ENCODE peak calls at places on chromosomes 3 and 15, in six cellular contexts. One of them, this sample, is unnamed.

GRCh38 chr3:45234250-45234649 is 8.2 kb upstream of the TMEM158 start:
- DNase-seq in RWPE2: no peak
- DNase-seq in adipocyte: no peak
- DNase-seq in heart right ventricle: no peak
- DNase-seq in SK-N-SH: no peak
- DNase-seq in MM.1S: no peak
- DNase-seq in this sample: no peak

GRCh38 chr3:159766563-159767185 is 222.0 kb upstream of the IL12A start:
- DNase-seq in MM.1S: peak; percentile 26
- DNase-seq in adipocyte: peak; percentile 62
- DNase-seq in heart right ventricle: peak; percentile 24
- DNase-seq in RWPE2: no peak
- DNase-seq in SK-N-SH: peak; percentile 64
- DNase-seq in this sample: no peak

GRCh38 chr3:16183601-16184270 is 9.3 kb downstream of the GALNT15 start:
- DNase-seq in heart right ventricle: no peak
- DNase-seq in MM.1S: no peak
- DNase-seq in adipocyte: peak; percentile 83
- DNase-seq in RWPE2: no peak
- DNase-seq in SK-N-SH: no peak
- DNase-seq in this sample: no peak

GRCh38 chr15:66588537-66588936 is 22.7 kb upstream of the LCTL start:
- DNase-seq in adipocyte: no peak
- DNase-seq in RWPE2: no peak
- DNase-seq in SK-N-SH: no peak
- DNase-seq in MM.1S: no peak
- DNase-seq in heart right ventricle: no peak
- DNase-seq in this sample: no peak

GRCh38 chr15:31434418-31435255 is 108.0 kb downstream of the KLF13 start:
- DNase-seq in adipocyte: peak; percentile 63
- DNase-seq in RWPE2: no peak
- DNase-seq in SK-N-SH: no peak
- DNase-seq in MM.1S: peak; percentile 90
- DNase-seq in heart right ventricle: peak; percentile 49
- DNase-seq in this sample: no peak

GRCh38 chr15:85419200-85419599 is 38.8 kb downstream of the AKAP13 start:
- DNase-seq in adipocyte: no peak
- DNase-seq in heart right ventricle: no peak
- DNase-seq in MM.1S: no peak
- DNase-seq in RWPE2: no peak
- DNase-seq in SK-N-SH: no peak
- DNase-seq in this sample: no peak

GRCh38 chr15:59649603-59650002 is 7.7 kb downstream of the GTF2A2 start:
- DNase-seq in adipocyte: peak; percentile 7
- DNase-seq in SK-N-SH: no peak
- DNase-seq in MM.1S: no peak
- DNase-seq in RWPE2: no peak
- DNase-seq in heart right ventricle: no peak
- DNase-seq in this sample: no peak

GRCh38 chr3:160879859-160880258 is 123.8 kb downstream of the PPM1L start:
- DNase-seq in adipocyte: no peak
- DNase-seq in SK-N-SH: no peak
- DNase-seq in RWPE2: no peak
- DNase-seq in heart right ventricle: no peak
- DNase-seq in MM.1S: no peak
- DNase-seq in this sample: no peak

GRCh38 chr15:68541743-68542142 is 37.0 kb upstream of the CORO2B start:
- DNase-seq in heart right ventricle: no peak
- DNase-seq in SK-N-SH: no peak
- DNase-seq in adipocyte: no peak
- DNase-seq in RWPE2: no peak
- DNase-seq in MM.1S: no peak
- DNase-seq in this sample: no peak

GRCh38 chr15:100186366-100186765 is 155.4 kb downstream of the ADAMTS17 start:
- DNase-seq in SK-N-SH: no peak
- DNase-seq in MM.1S: no peak
- DNase-seq in heart right ventricle: no peak
- DNase-seq in RWPE2: no peak
- DNase-seq in adipocyte: no peak
- DNase-seq in this sample: no peak

GRCh38 chr3:137692803-137693431 is 71.2 kb upstream of the SOX14 start:
- DNase-seq in heart right ventricle: no peak
- DNase-seq in MM.1S: peak; percentile 41
- DNase-seq in adipocyte: no peak
- DNase-seq in RWPE2: no peak
- DNase-seq in SK-N-SH: peak; percentile 38
- DNase-seq in this sample: no peak

GRCh38 chr15:59371458-59372351 is 966 bp downstream of the MYO1E start:
- DNase-seq in MM.1S: no peak
- DNase-seq in adipocyte: peak; percentile 72
- DNase-seq in RWPE2: peak; percentile 74
- DNase-seq in heart right ventricle: no peak
- DNase-seq in SK-N-SH: peak; percentile 80
- DNase-seq in this sample: no peak

GRCh38 chr15:70799667-70800450 is 36.5 kb upstream of the UACA start:
- DNase-seq in RWPE2: no peak
- DNase-seq in heart right ventricle: peak; percentile 35
- DNase-seq in adipocyte: peak; percentile 97
- DNase-seq in MM.1S: no peak
- DNase-seq in SK-N-SH: no peak
- DNase-seq in this sample: no peak

GRCh38 chr3:105747056-105747455 is 121.8 kb downstream of the CBLB start:
- DNase-seq in adipocyte: peak; percentile 76
- DNase-seq in RWPE2: no peak
- DNase-seq in MM.1S: no peak
- DNase-seq in SK-N-SH: no peak
- DNase-seq in heart right ventricle: no peak
- DNase-seq in this sample: no peak

GRCh38 chr15:63189955-63190691 is 717 bp downstream of the RAB8B start:
- DNase-seq in RWPE2: no peak
- DNase-seq in MM.1S: no peak
- DNase-seq in adipocyte: peak; percentile 41
- DNase-seq in heart right ventricle: no peak
- DNase-seq in SK-N-SH: no peak
- DNase-seq in this sample: no peak

GRCh38 chr15:91992940-91993339 is 139.4 kb downstream of the SLCO3A1 start:
- DNase-seq in MM.1S: no peak
- DNase-seq in adipocyte: no peak
- DNase-seq in heart right ventricle: no peak
- DNase-seq in RWPE2: no peak
- DNase-seq in SK-N-SH: no peak
- DNase-seq in this sample: no peak

GRCh38 chr15:45346381-45346780 is 32.0 kb downstream of the GATM start:
- DNase-seq in MM.1S: no peak
- DNase-seq in heart right ventricle: no peak
- DNase-seq in SK-N-SH: no peak
- DNase-seq in RWPE2: no peak
- DNase-seq in adipocyte: no peak
- DNase-seq in this sample: no peak

GRCh38 chr3:17027344-17027743 is 142.6 kb downstream of the PLCL2 start:
- DNase-seq in heart right ventricle: no peak
- DNase-seq in RWPE2: no peak
- DNase-seq in MM.1S: no peak
- DNase-seq in SK-N-SH: no peak
- DNase-seq in adipocyte: peak; percentile 56
- DNase-seq in this sample: no peak

GRCh38 chr3:196287405-196288140 is at the start of gene PCYT1A:
- DNase-seq in MM.1S: peak; percentile 94
- DNase-seq in RWPE2: peak; percentile 92
- DNase-seq in heart right ventricle: peak; percentile 94
- DNase-seq in adipocyte: peak; percentile 97
- DNase-seq in SK-N-SH: peak; percentile 93
- DNase-seq in this sample: peak; percentile 80

GRCh38 chr15:59294574-59294960 is 78.1 kb downstream of the MYO1E start:
- DNase-seq in MM.1S: no peak
- DNase-seq in adipocyte: no peak
- DNase-seq in SK-N-SH: no peak
- DNase-seq in heart right ventricle: no peak
- DNase-seq in RWPE2: no peak
- DNase-seq in this sample: no peak

GRCh38 chr3:170159933-170160332 is 21.6 kb downstream of the PHC3 start:
- DNase-seq in adipocyte: no peak
- DNase-seq in MM.1S: no peak
- DNase-seq in heart right ventricle: no peak
- DNase-seq in SK-N-SH: no peak
- DNase-seq in RWPE2: no peak
- DNase-seq in this sample: no peak

GRCh38 chr3:170162052-170162451 is 19.5 kb downstream of the PHC3 start:
- DNase-seq in MM.1S: no peak
- DNase-seq in adipocyte: no peak
- DNase-seq in SK-N-SH: no peak
- DNase-seq in heart right ventricle: no peak
- DNase-seq in RWPE2: no peak
- DNase-seq in this sample: no peak

GRCh38 chr3:170162630-170163029 is 18.9 kb downstream of the PHC3 start:
- DNase-seq in adipocyte: no peak
- DNase-seq in SK-N-SH: no peak
- DNase-seq in heart right ventricle: no peak
- DNase-seq in MM.1S: no peak
- DNase-seq in RWPE2: no peak
- DNase-seq in this sample: no peak

GRCh38 chr3:170164720-170165119 is 16.8 kb downstream of the PHC3 start:
- DNase-seq in SK-N-SH: no peak
- DNase-seq in heart right ventricle: no peak
- DNase-seq in MM.1S: no peak
- DNase-seq in adipocyte: no peak
- DNase-seq in RWPE2: no peak
- DNase-seq in this sample: no peak

GRCh38 chr3:170163956-170164645 is 17.4 kb downstream of the PHC3 start:
- DNase-seq in SK-N-SH: no peak
- DNase-seq in adipocyte: peak; percentile 21
- DNase-seq in RWPE2: no peak
- DNase-seq in MM.1S: no peak
- DNase-seq in heart right ventricle: no peak
- DNase-seq in this sample: no peak
- H3K36me3 ChIP-seq in SK-N-SH: peaks cover 69% of the 10 kb centered on the region
- H3K36me3 ChIP-seq in adipocyte: peaks cover 69% of the 10 kb centered on the region
- H3K36me3 ChIP-seq in RWPE2: peaks cover 77% of the 10 kb centered on the region
- H3K36me3 ChIP-seq in MM.1S: peaks cover 37% of the 10 kb centered on the region
- H3K36me3 ChIP-seq in heart right ventricle: peaks cover 82% of the 10 kb centered on the region
- H3K36me3 ChIP-seq in this sample: peaks cover 4% of the 10 kb centered on the region

DNA sequence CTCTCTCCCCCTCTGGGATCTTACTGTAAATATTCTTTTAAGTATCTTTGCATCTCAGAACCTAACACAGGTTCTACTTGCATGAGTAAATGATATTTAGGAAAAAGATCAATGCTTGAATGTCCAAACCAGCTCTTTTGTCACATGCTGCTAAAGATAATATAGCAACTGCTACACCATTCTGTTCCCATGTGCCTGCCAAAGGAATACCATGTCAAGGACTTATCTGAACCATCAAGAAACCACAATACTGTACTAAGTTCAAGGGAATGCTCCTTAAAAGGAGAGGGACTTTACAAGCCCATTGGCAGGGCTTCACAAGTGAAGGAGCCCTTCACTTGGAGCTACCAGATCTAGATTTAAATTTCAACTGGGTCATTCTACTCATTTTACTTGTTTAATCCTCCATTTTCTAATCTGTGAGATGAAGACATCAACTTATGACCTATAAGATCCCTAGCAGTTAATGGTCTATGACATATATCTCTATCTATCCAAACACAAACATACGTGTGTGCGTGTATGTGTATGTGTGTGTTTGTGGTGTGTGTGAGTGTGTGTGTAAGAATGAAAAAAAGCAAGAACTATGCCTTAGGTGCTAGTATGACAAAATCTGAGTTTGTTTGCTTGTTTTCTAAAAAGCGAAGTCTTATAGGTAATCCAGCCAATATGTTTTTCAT is 13.0 kb upstream of the SEC62 start:
- DNase-seq in MM.1S: no peak
- DNase-seq in adipocyte: peak; percentile 41
- DNase-seq in RWPE2: no peak
- DNase-seq in heart right ventricle: no peak
- DNase-seq in SK-N-SH: no peak
- DNase-seq in this sample: no peak
- H3K4me3 ChIP-seq in MM.1S: no peak overlapping the region
- H3K4me3 ChIP-seq in adipocyte: no peak overlapping the region
- H3K4me3 ChIP-seq in RWPE2: no peak overlapping the region
- H3K4me3 ChIP-seq in heart right ventricle: no peak overlapping the region
- H3K4me3 ChIP-seq in SK-N-SH: no peak overlapping the region
- H3K4me3 ChIP-seq in this sample: no peak overlapping the region

DNA sequence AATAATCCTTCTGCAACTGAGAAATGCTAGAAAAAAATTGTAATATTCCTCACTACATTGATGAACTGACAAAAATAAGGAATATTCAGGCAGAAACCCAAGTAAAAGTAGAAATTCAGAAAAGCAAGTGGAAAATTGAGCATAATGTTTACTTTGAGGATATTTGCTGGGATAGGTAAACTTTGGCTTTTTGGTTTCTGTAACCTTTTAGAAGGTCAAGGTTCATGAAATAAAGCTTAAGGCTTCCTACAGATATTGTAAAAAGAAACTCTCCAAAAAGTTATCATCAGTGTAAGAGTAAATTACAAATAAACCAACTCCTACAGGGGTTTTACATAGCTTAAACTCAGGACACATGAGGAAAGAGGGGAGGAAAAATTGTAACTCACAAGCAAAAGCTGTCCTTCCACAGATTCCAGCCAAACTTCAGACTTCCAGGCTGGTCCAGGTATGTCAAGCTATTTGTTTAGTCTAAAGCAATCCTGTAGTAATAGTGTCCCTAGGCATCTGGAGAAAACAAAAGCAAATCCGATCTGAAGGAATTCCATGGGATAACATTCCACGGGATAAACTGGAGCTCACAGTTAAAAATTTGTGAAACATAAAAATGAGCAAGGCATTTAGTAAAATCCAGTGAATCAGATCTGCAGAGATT is 21.1 kb downstream of the C3orf70 start:
- DNase-seq in RWPE2: no peak
- DNase-seq in heart right ventricle: no peak
- DNase-seq in adipocyte: no peak
- DNase-seq in MM.1S: no peak
- DNase-seq in SK-N-SH: no peak
- DNase-seq in this sample: no peak
- H3K36me3 ChIP-seq in RWPE2: no peaks in the 10 kb centered on the region
- H3K36me3 ChIP-seq in heart right ventricle: no peaks in the 10 kb centered on the region
- H3K36me3 ChIP-seq in adipocyte: no peaks in the 10 kb centered on the region
- H3K36me3 ChIP-seq in MM.1S: no peaks in the 10 kb centered on the region
- H3K36me3 ChIP-seq in SK-N-SH: no peaks in the 10 kb centered on the region
- H3K36me3 ChIP-seq in this sample: no peaks in the 10 kb centered on the region

GRCh38 chr3:38985581-38985980 is 66.2 kb downstream of the SCN11A start:
- DNase-seq in heart right ventricle: no peak
- DNase-seq in RWPE2: no peak
- DNase-seq in MM.1S: no peak
- DNase-seq in SK-N-SH: no peak
- DNase-seq in adipocyte: peak; percentile 27
- DNase-seq in this sample: no peak

GRCh38 chr3:38986901-38987300 is 64.8 kb downstream of the SCN11A start:
- DNase-seq in RWPE2: no peak
- DNase-seq in MM.1S: no peak
- DNase-seq in adipocyte: no peak
- DNase-seq in heart right ventricle: no peak
- DNase-seq in SK-N-SH: no peak
- DNase-seq in this sample: no peak

GRCh38 chr3:38985981-38986380 is 65.8 kb downstream of the SCN11A start:
- DNase-seq in MM.1S: no peak
- DNase-seq in heart right ventricle: no peak
- DNase-seq in RWPE2: no peak
- DNase-seq in SK-N-SH: no peak
- DNase-seq in adipocyte: no peak
- DNase-seq in this sample: no peak

GRCh38 chr3:38988955-38989354 is 62.8 kb downstream of the SCN11A start:
- DNase-seq in heart right ventricle: no peak
- DNase-seq in adipocyte: no peak
- DNase-seq in SK-N-SH: no peak
- DNase-seq in RWPE2: no peak
- DNase-seq in MM.1S: no peak
- DNase-seq in this sample: no peak

GRCh38 chr3:38987456-38987855 is 64.3 kb downstream of the SCN11A start:
- DNase-seq in MM.1S: no peak
- DNase-seq in heart right ventricle: no peak
- DNase-seq in SK-N-SH: no peak
- DNase-seq in RWPE2: no peak
- DNase-seq in adipocyte: no peak
- DNase-seq in this sample: no peak
- H3K4me3 ChIP-seq in MM.1S: no peak overlapping the region
- H3K4me3 ChIP-seq in heart right ventricle: no peak overlapping the region
- H3K4me3 ChIP-seq in SK-N-SH: no peak overlapping the region
- H3K4me3 ChIP-seq in RWPE2: no peak overlapping the region
- H3K4me3 ChIP-seq in adipocyte: no peak overlapping the region
- H3K4me3 ChIP-seq in this sample: no peak overlapping the region